ENCODE peak calls at places on chromosome 19, in eight cellular contexts. Q is OCI-LY7, U is Caco-2, R is body of pancreas, X is AG04450, Y is K562, F is cardiac fibroblast, G is lower leg skin. J is an unnamed sample.
A peak's percentile ranks its signal among the peaks of the same experiment; 100 is the strongest.

GRCh38 chr19:52735734-52736133 is 890 bp upstream of the ZNF611 start:
- DNase-seq in Q (no peak), U (peak; percentile 73), R (peak; percentile 47), X (no peak), Y (no peak), F (peak; percentile 62), G (peak; percentile 87), J (no peak)

GRCh38 chr19:13983213-13983889 is 22.8 kb downstream of the RFX1 start:
- DNase-seq in Q (peak; percentile 74), U (no peak), R (no peak), X (no peak), Y (no peak), F (no peak), G (no peak), J (peak; percentile 61)

GRCh38 chr19:10292206-10292788 is 2.5 kb downstream of the ICAM5 start:
- DNase-seq in Q (peak; percentile 81), U (peak; percentile 92), R (peak; percentile 71), X (no peak), Y (peak; percentile 84), F (peak; percentile 63), G (peak; percentile 96), J (peak; percentile 57)

GRCh38 chr19:38278751-38279150 is 14.4 kb downstream of the SPINT2 start:
- DNase-seq in Q (no peak), U (no peak), R (no peak), X (no peak), Y (no peak), F (no peak), G (no peak), J (no peak)

GRCh38 chr19:35828694-35829301 is 16.2 kb upstream of the PRODH2 start:
- DNase-seq in Q (peak; percentile 32), U (peak; percentile 82), R (peak; percentile 36), X (peak; percentile 23), Y (peak; percentile 73), F (peak; percentile 66), G (no peak), J (peak; percentile 38)

GRCh38 chr19:48102870-48103751 is 7.5 kb downstream of the PLA2G4C start:
- DNase-seq in Q (peak; percentile 49), U (peak; percentile 61), R (no peak), X (no peak), Y (peak; percentile 82), F (peak; percentile 74), G (no peak), J (no peak)

GRCh38 chr19:47729799-47730520 is 15.4 kb upstream of the NOP53 start:
- DNase-seq in Q (no peak), U (peak; percentile 94), R (peak; percentile 89), X (no peak), Y (peak; percentile 97), F (no peak), G (peak; percentile 94), J (no peak)

GRCh38 chr19:47001584-47001983 is 18.1 kb upstream of the NPAS1 start:
- DNase-seq in Q (no peak), U (no peak), R (no peak), X (no peak), Y (no peak), F (no peak), G (no peak), J (no peak)

GRCh38 chr19:34365463-34366401 is 736 bp downstream of the GPI start:
- DNase-seq in Q (peak; percentile 36), U (peak; percentile 32), R (peak; percentile 36), X (no peak), Y (peak; percentile 64), F (peak; percentile 48), G (peak; percentile 89), J (peak; percentile 16)

GRCh38 chr19:47526798-47527197 is 11.9 kb upstream of the NAPA start:
- DNase-seq in Q (no peak), U (no peak), R (no peak), X (no peak), Y (no peak), F (no peak), G (no peak), J (no peak)

GRCh38 chr19:58372311-58373133 is 8.3 kb downstream of the ZNF837 start:
- DNase-seq in Q (peak; percentile 33), U (no peak), R (no peak), X (no peak), Y (no peak), F (no peak), G (no peak), J (no peak)

GRCh38 chr19:771332-771785 is 20.4 kb downstream of the MISP start:
- DNase-seq in Q (peak; percentile 45), U (peak; percentile 53), R (no peak), X (no peak), Y (peak; percentile 72), F (peak; percentile 70), G (no peak), J (no peak)

GRCh38 chr19:29119582-29119981 is 93.4 kb downstream of the UQCRFS1 start:
- DNase-seq in Q (no peak), U (peak; percentile 11), R (no peak), X (no peak), Y (no peak), F (no peak), G (no peak), J (no peak)

GRCh38 chr19:17965370-17966114 is 1.4 kb upstream of the KCNN1 start:
- DNase-seq in Q (no peak), U (peak; percentile 40), R (no peak), X (no peak), Y (no peak), F (no peak), G (no peak), J (no peak)

GRCh38 chr19:48587387-48587786 is 19.2 kb upstream of the SPACA4 start:
- DNase-seq in Q (no peak), U (no peak), R (no peak), X (no peak), Y (no peak), F (no peak), G (no peak), J (no peak)

GRCh38 chr19:41479757-41480191 is 36.8 kb downstream of the ERICH4 start:
- DNase-seq in Q (no peak), U (no peak), R (peak; percentile 23), X (no peak), Y (peak; percentile 30), F (peak; percentile 61), G (no peak), J (no peak)

GRCh38 chr19:2436926-2437325 is 9.5 kb upstream of the TIMM13 start:
- DNase-seq in Q (no peak), U (no peak), R (no peak), X (no peak), Y (no peak), F (no peak), G (no peak), J (no peak)

GRCh38 chr19:18419195-18419698 is at the start of gene SSBP4:
- DNase-seq in Q (peak; percentile 88), U (peak; percentile 90), R (peak; percentile 77), X (no peak), Y (peak; percentile 84), F (peak; percentile 79), G (no peak), J (peak; percentile 63)

GRCh38 chr19:50266896-50267295 is 62.3 kb downstream of the KCNC3 start:
- DNase-seq in Q (peak; percentile 54), U (peak; percentile 26), R (peak; percentile 14), X (no peak), Y (peak; percentile 98), F (no peak), G (no peak), J (no peak)

GRCh38 chr19:19420570-19421301 is 15.3 kb downstream of the GATAD2A start:
- DNase-seq in Q (no peak), U (no peak), R (no peak), X (no peak), Y (no peak), F (no peak), G (no peak), J (peak; percentile 33)

GRCh38 chr19:38839816-38840582 is 8.4 kb upstream of the ECH1 start:
- DNase-seq in Q (no peak), U (no peak), R (no peak), X (no peak), Y (no peak), F (no peak), G (no peak), J (no peak)

GRCh38 chr19:55173717-55174409 is 6.2 kb downstream of the SYT5 start:
- DNase-seq in Q (peak; percentile 84), U (peak; percentile 83), R (peak; percentile 38), X (no peak), Y (peak; percentile 91), F (peak; percentile 53), G (peak; percentile 93), J (no peak)
- H3K4me3 ChIP-seq in Q (peak overlapping the region; percentile 70), U (peak overlapping the region; percentile 37), R (no peak overlapping the region), X (peak overlapping the region; percentile 59), Y (peak overlapping the region; percentile 60), F (peak overlapping the region; percentile 48), G (peak overlapping the region; percentile 24), J (peak overlapping the region; percentile 44)

DNA sequence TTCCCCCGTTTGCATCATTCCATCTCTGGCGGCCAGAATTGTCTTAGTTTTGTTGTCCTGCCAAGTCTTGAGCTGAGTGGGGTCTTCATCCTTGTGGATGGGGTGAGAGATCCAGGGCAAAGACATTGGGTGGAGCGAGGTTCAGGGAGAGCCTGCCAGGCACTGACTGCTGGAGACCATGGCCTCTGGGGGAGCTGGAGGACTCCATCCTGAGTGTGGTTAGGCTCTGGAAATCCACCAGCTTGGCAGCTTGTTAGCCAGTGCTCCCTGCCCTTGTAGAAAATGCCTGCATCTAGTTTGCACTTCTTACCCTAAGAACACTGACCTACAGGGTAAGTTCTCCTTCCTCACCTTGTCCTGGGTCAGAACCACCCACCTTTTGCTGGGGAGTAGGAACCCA is 97.2 kb upstream of the ZNF536 start:
- DNase-seq in Q (no peak), U (no peak), R (no peak), X (no peak), Y (no peak), F (no peak), G (no peak), J (no peak)
- H3K4me3 ChIP-seq in Q (no peak overlapping the region), U (no peak overlapping the region), R (no peak overlapping the region), X (no peak overlapping the region), Y (no peak overlapping the region), F (no peak overlapping the region), G (no peak overlapping the region), J (no peak overlapping the region)

GRCh38 chr19:45883586-45883880 is 2.4 kb downstream of the IRF2BP1 start:
- DNase-seq in Q (no peak), U (no peak), R (no peak), X (no peak), Y (no peak), F (no peak), G (no peak), J (no peak)
- H3K4me3 ChIP-seq in Q (peak overlapping the region; percentile 69), U (no peak overlapping the region), R (no peak overlapping the region), X (no peak overlapping the region), Y (no peak overlapping the region), F (no peak overlapping the region), G (no peak overlapping the region), J (peak overlapping the region; percentile 35)

GRCh38 chr19:56159616-56160271 is 16.1 kb upstream of the GALP start:
- DNase-seq in Q (no peak), U (no peak), R (no peak), X (no peak), Y (no peak), F (no peak), G (no peak), J (no peak)

GRCh38 chr19:56167064-56167578 is 8.7 kb upstream of the GALP start:
- DNase-seq in Q (no peak), U (peak; percentile 35), R (no peak), X (no peak), Y (no peak), F (peak; percentile 11), G (no peak), J (no peak)

GRCh38 chr19:56161534-56161933 is 14.3 kb upstream of the GALP start:
- DNase-seq in Q (no peak), U (no peak), R (no peak), X (no peak), Y (no peak), F (no peak), G (no peak), J (no peak)

GRCh38 chr19:56162258-56162657 is 13.6 kb upstream of the GALP start:
- DNase-seq in Q (no peak), U (no peak), R (no peak), X (no peak), Y (no peak), F (peak; percentile 53), G (no peak), J (no peak)

GRCh38 chr19:56163097-56163496 is 12.7 kb upstream of the GALP start:
- DNase-seq in Q (no peak), U (no peak), R (no peak), X (no peak), Y (no peak), F (no peak), G (no peak), J (no peak)
- H3K4me3 ChIP-seq in Q (no peak overlapping the region), U (no peak overlapping the region), R (no peak overlapping the region), X (no peak overlapping the region), Y (no peak overlapping the region), F (no peak overlapping the region), G (no peak overlapping the region), J (no peak overlapping the region)

J was measured in CD8-positive, alpha-beta T cell.